ENCODE peak calls at places on chromosomes 13 and 19, in six cellular contexts. X is A549, Y is K562, C is endothelial cell of umbilical vein, U is HepG2, I is GM12878. F is an unnamed sample.
A peak's percentile ranks its signal among the peaks of the same experiment; 100 is the strongest.

GRCh38 chr13:46571189-46571901 is 18.4 kb downstream of the LRCH1 start:
- DNase-seq in X (no peak), Y (no peak), C (no peak), U (peak; percentile 39), I (no peak), F (no peak)

GRCh38 chr13:85853901-85854663 is 54.9 kb upstream of the SLITRK6 start:
- DNase-seq in X (no peak), Y (no peak), C (no peak), U (no peak), I (no peak), F (no peak)

GRCh38 chr13:112688560-112689497 is 1.0 kb upstream of the ATP11A start:
- DNase-seq in X (no peak), Y (peak; percentile 19), C (peak; percentile 13), U (peak; percentile 24), I (no peak), F (peak; percentile 91)

GRCh38 chr19:12804051-12804450 is 2.2 kb downstream of the THSD8 start:
- DNase-seq in X (no peak), Y (no peak), C (no peak), U (no peak), I (no peak), F (no peak)

GRCh38 chr19:56765107-56765506 is 75.4 kb downstream of the PEG3 start:
- DNase-seq in X (no peak), Y (no peak), C (no peak), U (no peak), I (no peak), F (no peak)

GRCh38 chr19:19866599-19867248 is 1.0 kb downstream of the ZNF253 start:
- DNase-seq in X (no peak), Y (peak; percentile 74), C (peak; percentile 12), U (peak; percentile 58), I (peak; percentile 15), F (peak; percentile 43)

GRCh38 chr19:4867534-4868285 is at the start of gene PLIN3:
- DNase-seq in X (peak; percentile 93), Y (peak; percentile 100), C (peak; percentile 98), U (peak; percentile 89), I (peak; percentile 65), F (peak; percentile 91)

GRCh38 chr13:110097013-110097412 is 209.9 kb downstream of the COL4A1 start:
- DNase-seq in X (no peak), Y (no peak), C (no peak), U (no peak), I (no peak), F (no peak)

GRCh38 chr13:48645845-48646244 is 7.9 kb upstream of the CYSLTR2 start:
- DNase-seq in X (no peak), Y (no peak), C (no peak), U (no peak), I (no peak), F (no peak)

GRCh38 chr13:98239156-98240076 is 62.3 kb upstream of the RNF113B start:
- DNase-seq in X (no peak), Y (no peak), C (no peak), U (no peak), I (no peak), F (no peak)

GRCh38 chr13:50991624-50992610 is 82.3 kb downstream of the RNASEH2B start:
- DNase-seq in X (no peak), Y (no peak), C (no peak), U (no peak), I (peak; percentile 23), F (peak; percentile 47)

GRCh38 chr13:24274452-24274971 is 34.9 kb upstream of the C1QTNF9 start:
- DNase-seq in X (no peak), Y (no peak), C (no peak), U (no peak), I (peak; percentile 88), F (no peak)

GRCh38 chr19:28497137-28497536 is 715.8 kb downstream of the UQCRFS1 start:
- DNase-seq in X (no peak), Y (no peak), C (no peak), U (no peak), I (no peak), F (no peak)

GRCh38 chr13:110685305-110685704 is 20.6 kb downstream of the CARS2 start:
- DNase-seq in X (no peak), Y (no peak), C (no peak), U (no peak), I (no peak), F (no peak)

GRCh38 chr13:53075356-53076041 is 46.9 kb downstream of the OLFM4 start:
- DNase-seq in X (no peak), Y (no peak), C (no peak), U (no peak), I (no peak), F (no peak)

GRCh38 chr13:22735381-22735995 is 445.3 kb upstream of the SGCG start:
- DNase-seq in X (no peak), Y (no peak), C (no peak), U (no peak), I (no peak), F (peak; percentile 7)

GRCh38 chr19:39873385-39873784 is 27.2 kb upstream of the FBL start:
- DNase-seq in X (no peak), Y (no peak), C (no peak), U (no peak), I (no peak), F (no peak)

GRCh38 chr13:113863511-113864302 is at the start of gene GAS6:
- DNase-seq in X (peak; percentile 33), Y (peak; percentile 64), C (peak; percentile 53), U (no peak), I (no peak), F (no peak)

GRCh38 chr19:35220315-35220921 is 8.1 kb downstream of the FAM187B start:
- DNase-seq in X (no peak), Y (peak; percentile 74), C (peak; percentile 9), U (no peak), I (no peak), F (no peak)

GRCh38 chr13:112246731-112247470 is 129.3 kb upstream of the SPACA7 start:
- DNase-seq in X (no peak), Y (no peak), C (no peak), U (no peak), I (no peak), F (no peak)

GRCh38 chr19:35468637-35469036 is 20.6 kb downstream of the FFAR2 start:
- DNase-seq in X (peak; percentile 82), Y (peak; percentile 47), C (no peak), U (peak; percentile 54), I (peak; percentile 82), F (peak; percentile 72)

GRCh38 chr13:50222569-50223332 is 207.5 kb downstream of the KCNRG start:
- DNase-seq in X (no peak), Y (no peak), C (no peak), U (no peak), I (no peak), F (peak; percentile 94)

GRCh38 chr13:99687728-99688397 is 186.6 kb downstream of the TM9SF2 start:
- DNase-seq in X (no peak), Y (no peak), C (no peak), U (no peak), I (no peak), F (no peak)

GRCh38 chr13:32902898-32903297 is 113.3 kb upstream of the KL start:
- DNase-seq in X (no peak), Y (no peak), C (no peak), U (no peak), I (no peak), F (no peak)

GRCh38 chr13:80339578-80339840 is 1.4 kb downstream of the SPRY2 start:
- DNase-seq in X (no peak), Y (peak; percentile 11), C (no peak), U (no peak), I (no peak), F (no peak)
- TF ChIP-seq MAX in X (no peak), Y (no peak), C (no peak), U (no peak), I (no peak), F (no peak)

DNA sequence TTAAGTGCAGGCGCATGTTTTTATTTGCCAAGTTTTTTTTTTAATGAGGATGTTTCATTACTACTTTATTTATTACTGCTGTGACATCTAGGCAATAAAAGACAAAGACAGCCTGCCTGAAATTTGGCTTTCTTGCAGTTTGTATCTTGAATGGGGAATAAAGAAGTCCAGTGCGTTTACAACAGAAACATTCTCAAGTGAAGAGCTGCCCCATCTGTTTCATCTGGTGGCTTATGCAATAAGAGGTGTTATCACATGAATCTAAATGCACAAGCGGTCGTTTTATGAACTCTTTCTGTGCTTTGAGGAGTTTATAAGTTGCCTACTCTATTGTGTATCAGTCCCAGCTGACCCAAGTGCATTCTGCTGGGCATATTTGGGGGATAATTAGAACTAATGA is 12.6 kb upstream of the MAB21L1 start:
- DNase-seq in X (no peak), Y (no peak), C (no peak), U (no peak), I (no peak), F (no peak)
- TF ChIP-seq MYC in X (no peak), Y (no peak), C (no peak), U (no peak), I (no peak), F (no peak)

DNA sequence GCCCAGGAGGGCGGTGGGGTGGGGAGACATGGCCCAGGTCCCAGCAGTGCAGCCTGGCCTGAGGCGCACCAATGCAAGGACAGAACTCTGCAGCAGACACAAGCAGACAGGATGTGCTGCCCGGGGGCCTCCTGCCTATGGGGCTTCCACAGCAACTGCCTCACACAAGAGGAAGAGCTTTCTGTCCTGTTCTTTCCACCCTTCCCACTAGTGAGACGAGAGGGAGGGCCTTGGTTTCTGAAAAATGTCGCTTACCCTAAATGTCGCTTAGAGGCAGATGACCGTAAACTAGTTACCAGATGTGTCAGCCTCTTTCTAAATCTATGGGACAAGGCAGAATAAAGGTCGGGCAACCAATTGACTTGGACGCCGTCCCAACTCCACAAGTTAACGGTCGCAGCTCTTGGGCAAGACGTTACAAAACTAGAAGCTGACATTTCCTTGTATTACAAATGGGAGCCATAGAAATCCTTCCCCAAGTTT is at the start of gene LAIR1:
- DNase-seq in X (no peak), Y (no peak), C (no peak), U (no peak), I (no peak), F (peak; percentile 91)
- H3K4me3 ChIP-seq in X (no peak within 1 kb of the TSS), Y (no peak within 1 kb of the TSS), C (no peak within 1 kb of the TSS), U (no peak within 1 kb of the TSS), I (no peak within 1 kb of the TSS), F (peak within 1 kb of the TSS; percentile 77)

DNA sequence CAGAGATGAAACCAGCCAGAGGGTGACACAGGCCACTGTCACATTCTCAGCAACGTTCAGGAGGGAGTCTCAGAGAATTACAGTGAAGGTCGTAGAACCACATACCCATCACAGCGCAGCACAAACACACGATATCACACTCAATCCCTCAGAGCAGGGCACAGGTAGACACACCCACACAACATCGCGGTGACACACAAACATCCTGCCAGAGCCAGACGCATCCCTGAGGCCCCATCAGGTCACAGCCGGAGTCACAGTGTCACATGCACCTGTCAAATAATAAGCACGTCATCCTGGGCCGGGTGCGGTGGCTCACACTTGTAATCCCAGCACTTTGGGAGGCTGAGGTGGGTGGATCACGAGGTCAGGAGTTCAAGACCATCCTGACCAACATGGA is 17.5 kb downstream of the ELAVL3 start:
- DNase-seq in X (no peak), Y (no peak), C (no peak), U (no peak), I (no peak), F (no peak)
- TF ChIP-seq MAX in X (no peak), Y (no peak), C (no peak), U (no peak), I (no peak), F (no peak)

DNA sequence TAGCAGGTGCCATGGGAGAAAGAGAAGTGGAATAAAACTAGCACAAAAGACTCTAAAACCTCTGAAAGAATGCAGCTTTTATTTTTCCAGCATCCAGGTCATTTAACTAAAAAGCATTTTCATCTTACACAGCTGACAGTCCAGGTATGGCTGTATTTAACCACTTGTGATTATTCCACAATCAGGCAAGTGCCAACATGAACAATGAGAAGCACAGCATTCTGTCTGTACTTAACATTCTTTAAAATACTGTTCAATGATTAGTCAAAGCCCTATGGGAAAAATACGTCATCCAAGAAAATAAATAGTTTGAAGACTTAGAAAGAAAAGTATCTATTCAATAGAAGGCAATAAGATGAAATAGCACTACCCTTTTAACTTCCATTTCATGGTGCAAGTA is 246.9 kb downstream of the LIG4 start:
- DNase-seq in X (no peak), Y (no peak), C (no peak), U (no peak), I (no peak), F (no peak)
- TF ChIP-seq MYC in X (no peak), Y (no peak), C (no peak), U (no peak), I (no peak), F (no peak)